ENCODE peak calls at places on chromosomes 11 and 22, in four cellular contexts. T, X, F and M are unnamed samples.
A peak's percentile ranks its signal among the peaks of the same experiment; 100 is the strongest.

GRCh38 chr11:45818961-45819605 is 14.1 kb downstream of the SLC35C1 start:
- DNase-seq in T (no peak), X (no peak), F (no peak), M (no peak)

GRCh38 chr11:15027011-15027410 is 46.4 kb upstream of the CALCB start:
- DNase-seq in T (no peak), X (no peak), F (no peak), M (no peak)

GRCh38 chr11:79440451-79441158 is at the start of gene TENM4:
- DNase-seq in T (no peak), X (peak; percentile 73), F (peak; percentile 61), M (peak; percentile 24)

GRCh38 chr22:38963872-38964271 is 6.5 kb downstream of the APOBEC3A start:
- DNase-seq in T (no peak), X (no peak), F (no peak), M (no peak)

GRCh38 chr11:44530413-44531115 is 34.9 kb upstream of the CD82 start:
- DNase-seq in T (no peak), X (no peak), F (peak; percentile 78), M (no peak)

GRCh38 chr11:44589301-44589700 is 23.8 kb downstream of the CD82 start:
- DNase-seq in T (no peak), X (no peak), F (peak; percentile 37), M (no peak)

GRCh38 chr11:6489338-6489737 is 7.7 kb upstream of the DNHD1 start:
- DNase-seq in T (no peak), X (no peak), F (no peak), M (no peak)

GRCh38 chr11:69234171-69234570 is 59.8 kb upstream of the MYEOV start:
- DNase-seq in T (no peak), X (no peak), F (no peak), M (no peak)

GRCh38 chr11:57214494-57214893 is 22.6 kb downstream of the APLNR start:
- DNase-seq in T (no peak), X (no peak), F (peak; percentile 70), M (peak; percentile 38)

GRCh38 chr22:24367841-24368240 is 59.6 kb upstream of the ADORA2A start:
- DNase-seq in T (no peak), X (no peak), F (peak; percentile 61), M (no peak)

GRCh38 chr22:21000987-21001600 is 824 bp downstream of the THAP7 start:
- DNase-seq in T (no peak), X (no peak), F (no peak), M (no peak)

GRCh38 chr11:33984682-33985389 is 66.7 kb upstream of the CAPRIN1 start:
- DNase-seq in T (no peak), X (no peak), F (peak; percentile 6), M (no peak)
- TF ChIP-seq CTCF in T (no peak), X (no peak), F (peak; percentile 29), M (no peak)

DNA sequence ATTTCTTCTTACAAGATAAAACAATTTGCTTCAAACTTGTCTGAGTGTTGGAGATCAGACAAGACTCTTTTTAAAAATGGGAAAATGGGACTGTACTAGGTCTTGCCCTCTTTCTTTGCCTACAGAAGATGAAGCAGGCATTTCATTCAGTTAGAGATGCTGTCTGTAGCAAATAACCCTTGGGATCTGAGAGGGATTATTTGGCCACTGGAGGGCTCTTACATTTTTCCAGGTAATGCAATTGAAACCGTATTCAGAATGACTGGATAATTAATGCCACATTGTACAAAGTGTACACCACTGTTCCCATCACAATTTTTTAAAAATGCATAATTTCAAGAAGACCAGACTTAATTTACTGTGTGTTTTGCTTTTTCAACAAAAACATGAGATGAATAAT is 258.5 kb upstream of the KIRREL3 start:
- DNase-seq in T (no peak), X (no peak), F (no peak), M (no peak)
- TF ChIP-seq CTCF in T (no peak), X (no peak), F (no peak), M (no peak)

GRCh38 chr11:99988105-99988907 is 698.8 kb upstream of the ARHGAP42 start:
- DNase-seq in T (peak; percentile 26), X (no peak), F (peak; percentile 5), M (no peak)
- TF ChIP-seq CTCF in T (no peak), X (no peak), F (no peak), M (no peak)

DNA sequence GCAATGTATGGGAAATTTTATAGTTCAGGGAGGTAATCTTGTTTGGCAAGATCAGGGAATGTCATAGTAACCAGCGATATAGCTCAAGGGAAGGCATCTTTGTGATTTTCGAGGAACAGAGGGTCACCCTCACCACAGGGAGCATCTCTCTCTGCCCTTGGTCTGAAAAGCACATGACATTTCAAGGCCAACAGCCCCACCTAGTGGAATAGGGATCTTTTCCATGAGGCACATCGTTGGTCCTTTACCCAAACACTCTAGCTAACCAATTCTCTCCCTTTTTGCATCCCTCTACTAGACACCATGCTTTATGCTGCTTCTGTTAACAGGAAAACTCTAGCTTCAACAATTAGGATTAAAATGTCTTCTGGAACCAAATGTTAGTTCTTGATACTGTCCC is 179.0 kb downstream of the GRM5 start:
- DNase-seq in T (no peak), X (no peak), F (peak; percentile 54), M (no peak)
- TF ChIP-seq CTCF in T (no peak), X (no peak), F (peak; percentile 43), M (no peak)